ENCODE peak calls at places on chromosome 20, in six cellular contexts. L, Y, N, E, R and F are unnamed samples.

GRCh38 chr20:47670913-47671312 is 114.4 kb downstream of the SULF2 start:
- DNase-seq in L (no peak), Y (no peak), N (no peak), E (no peak), R (no peak), F (no peak)

GRCh38 chr20:12047838-12048432 is 130.2 kb downstream of the BTBD3 start:
- DNase-seq in L (no peak), Y (peak), N (no peak), E (no peak), R (no peak), F (no peak)

GRCh38 chr20:2408111-2408510 is 27.4 kb downstream of the TGM6 start:
- DNase-seq in L (no peak), Y (no peak), N (no peak), E (no peak), R (no peak), F (no peak)

GRCh38 chr20:17699931-17700351 is at the start of gene BANF2:
- DNase-seq in L (no peak), Y (no peak), N (no peak), E (no peak), R (no peak), F (no peak)

GRCh38 chr20:22554391-22554790 is 30.0 kb downstream of the FOXA2 start:
- DNase-seq in L (no peak), Y (no peak), N (no peak), E (no peak), R (no peak), F (no peak)

GRCh38 chr20:15395457-15395856 is 1058.0 kb upstream of the FLRT3 start:
- DNase-seq in L (no peak), Y (no peak), N (no peak), E (no peak), R (no peak), F (no peak)

GRCh38 chr20:13852321-13852720 is 67.5 kb downstream of the NDUFAF5 start:
- DNase-seq in L (no peak), Y (no peak), N (no peak), E (no peak), R (no peak), F (no peak)

GRCh38 chr20:24208652-24209051 is 220.1 kb upstream of the GGTLC1 start:
- DNase-seq in L (peak), Y (no peak), N (no peak), E (no peak), R (no peak), F (peak)

GRCh38 chr20:62160253-62160652 is 16.7 kb downstream of the SS18L1 start:
- DNase-seq in L (no peak), Y (no peak), N (no peak), E (no peak), R (no peak), F (no peak)

GRCh38 chr20:17648782-17649730 is 33.0 kb downstream of the RRBP1 start:
- DNase-seq in L (peak), Y (no peak), N (no peak), E (peak), R (no peak), F (peak)

GRCh38 chr20:48722737-48723191 is 105.0 kb downstream of the PREX1 start:
- DNase-seq in L (no peak), Y (no peak), N (no peak), E (peak), R (no peak), F (no peak)

GRCh38 chr20:20791664-20792568 is 79.5 kb upstream of the RALGAPA2 start:
- DNase-seq in L (no peak), Y (no peak), N (no peak), E (no peak), R (no peak), F (no peak)

GRCh38 chr20:17613328-17614175 is 43.7 kb downstream of the DSTN start:
- DNase-seq in L (no peak), Y (no peak), N (peak), E (peak), R (no peak), F (no peak)

GRCh38 chr20:31833130-31833930 is 12.1 kb downstream of the FOXS1 start:
- DNase-seq in L (peak), Y (no peak), N (peak), E (peak), R (peak), F (peak)

GRCh38 chr20:25044660-25045342 is 13.1 kb downstream of the ACSS1 start:
- DNase-seq in L (no peak), Y (no peak), N (no peak), E (no peak), R (no peak), F (no peak)

GRCh38 chr20:35018578-35019371 is 63.1 kb downstream of the MYH7B start:
- DNase-seq in L (no peak), Y (no peak), N (no peak), E (no peak), R (no peak), F (no peak)

GRCh38 chr20:461254-462198 is 807 bp downstream of the TBC1D20 start:
- DNase-seq in L (peak), Y (peak), N (peak), E (peak), R (peak), F (peak)

GRCh38 chr20:47865451-47865850 is 80.2 kb upstream of the SULF2 start:
- DNase-seq in L (no peak), Y (no peak), N (no peak), E (no peak), R (no peak), F (no peak)

GRCh38 chr20:41470362-41471095 is 103.9 kb upstream of the EMILIN3 start:
- DNase-seq in L (no peak), Y (no peak), N (no peak), E (no peak), R (no peak), F (no peak)
- TF ChIP-seq CTCF in L (no peak), Y (no peak), N (no peak), E (no peak), R (no peak), F (no peak)

DNA sequence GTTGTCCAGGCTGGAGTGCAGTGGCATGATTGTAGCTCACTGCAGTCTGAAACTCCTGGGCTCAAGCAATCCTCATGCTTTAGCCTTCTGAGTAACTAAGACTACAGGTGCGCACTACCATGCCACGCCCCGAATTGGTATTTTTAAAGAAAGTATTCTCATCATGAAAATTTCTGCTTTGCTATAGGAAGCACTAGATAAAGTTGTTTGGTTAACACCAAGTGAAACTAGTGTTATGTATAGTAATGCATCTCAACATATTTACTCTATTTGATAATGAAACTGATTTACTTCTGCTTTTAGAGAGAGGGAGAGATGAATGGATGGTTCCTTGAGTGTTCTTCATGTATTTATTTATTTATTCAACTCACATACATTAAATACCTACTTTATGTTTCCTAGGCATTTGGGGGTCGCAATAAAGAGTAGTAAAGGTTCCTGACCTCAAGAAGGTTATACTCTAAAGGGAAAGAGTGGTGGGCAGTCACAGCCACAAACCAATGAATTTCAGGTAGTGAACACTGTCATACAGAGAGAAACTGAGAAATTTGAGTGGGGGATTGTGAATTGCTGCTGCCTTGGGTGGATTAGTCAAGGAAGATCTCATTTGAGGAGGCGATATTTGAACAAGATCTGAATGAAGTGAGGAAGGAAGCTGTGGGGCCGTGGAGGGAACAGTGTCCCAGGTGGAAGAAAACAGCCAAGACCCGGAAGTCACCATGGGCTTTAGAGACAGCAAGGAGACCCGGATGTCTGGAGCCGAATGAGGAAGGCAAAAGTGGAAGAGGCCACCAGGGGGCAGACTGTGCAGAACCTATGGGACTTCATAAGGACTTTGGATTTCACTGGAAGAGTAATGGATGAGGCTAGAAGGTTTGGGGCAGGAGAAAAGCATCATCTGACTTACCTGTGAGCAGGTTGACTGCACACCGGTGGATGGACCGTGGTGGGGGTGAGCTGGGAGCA is 185.6 kb downstream of the TSHZ2 start:
- DNase-seq in L (peak), Y (no peak), N (no peak), E (peak), R (peak), F (peak)
- TF ChIP-seq CTCF in L (peak), Y (peak), N (peak), E (peak), R (peak), F (peak)

DNA sequence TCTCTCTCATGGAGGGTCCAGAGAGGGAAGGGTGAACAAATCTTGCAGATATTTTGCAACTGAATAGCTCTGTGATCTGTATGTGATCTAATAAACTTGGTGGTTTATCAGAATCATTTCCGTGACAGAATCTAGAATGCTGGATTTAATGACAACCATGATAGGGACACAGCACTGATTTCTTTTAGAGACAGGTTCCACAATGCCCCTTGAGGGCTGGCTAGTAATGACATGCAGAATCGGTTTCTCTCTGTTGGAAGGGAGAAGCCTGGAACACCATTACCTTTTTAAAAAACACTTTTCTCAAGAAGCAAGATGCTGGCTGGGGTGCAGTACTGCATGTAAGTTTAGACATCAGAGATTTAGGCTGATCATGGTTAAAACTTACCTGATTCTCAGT is 313.4 kb downstream of the CDH26 start:
- DNase-seq in L (peak), Y (no peak), N (no peak), E (no peak), R (no peak), F (peak)
- TF ChIP-seq CTCF in L (peak), Y (peak), N (peak), E (no peak), R (no peak), F (peak)

DNA sequence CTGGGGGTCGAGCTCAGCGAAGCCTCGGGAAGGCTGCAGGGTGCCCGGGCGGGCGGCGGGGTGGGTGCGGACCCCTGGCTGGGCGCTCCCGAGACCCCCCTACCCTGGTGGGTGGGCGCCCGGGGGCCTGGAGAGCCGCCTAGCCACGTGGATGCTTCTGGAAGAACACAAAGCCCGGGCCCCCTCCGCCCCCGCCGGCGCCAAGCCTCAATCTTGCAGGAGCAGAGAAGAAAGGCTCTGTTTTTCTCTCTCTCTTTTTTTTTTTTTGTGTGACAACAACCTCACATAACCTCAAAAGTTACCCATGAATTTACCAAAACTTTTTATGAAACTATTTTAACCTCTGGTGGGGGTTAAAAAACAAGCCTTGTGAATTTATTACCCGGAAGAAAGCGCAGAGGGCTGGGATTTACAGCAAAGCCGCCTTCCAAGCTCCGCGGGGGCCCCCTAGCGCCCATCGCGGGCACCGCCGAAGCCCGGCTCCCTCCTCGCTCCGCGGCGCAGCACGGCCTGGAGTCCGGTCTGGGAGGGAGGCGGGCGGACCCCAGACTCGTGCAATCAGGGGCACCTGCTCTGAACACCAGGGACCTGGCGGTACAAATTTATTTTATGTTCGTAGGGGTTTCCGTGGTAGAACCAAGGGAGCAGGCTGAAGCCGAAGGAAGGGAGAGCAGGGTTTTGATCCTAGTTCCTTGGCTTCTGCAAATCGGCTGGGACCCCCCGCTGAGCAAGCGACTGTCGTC is 58.8 kb downstream of the ZNF831 start:
- DNase-seq in L (peak), Y (peak), N (peak), E (peak), R (peak), F (peak)
- TF ChIP-seq CTCF in L (peak), Y (peak), N (peak), E (peak), R (peak), F (peak)

GRCh38 chr20:53914861-53915458 is 155.4 kb downstream of the BCAS1 start:
- DNase-seq in L (peak), Y (no peak), N (no peak), E (no peak), R (no peak), F (no peak)
- TF ChIP-seq CTCF in L (peak), Y (no peak), N (no peak), E (no peak), R (no peak), F (no peak)

GRCh38 chr20:39778431-39778830 is 816.3 kb downstream of the DHX35 start:
- DNase-seq in L (no peak), Y (no peak), N (no peak), E (no peak), R (no peak), F (no peak)

GRCh38 chr20:39777610-39778009 is 815.5 kb downstream of the DHX35 start:
- DNase-seq in L (no peak), Y (no peak), N (no peak), E (no peak), R (no peak), F (no peak)

GRCh38 chr20:39775110-39775509 is 813.0 kb downstream of the DHX35 start:
- DNase-seq in L (no peak), Y (peak), N (peak), E (no peak), R (no peak), F (no peak)

GRCh38 chr20:39778847-39779641 is 816.9 kb downstream of the DHX35 start:
- DNase-seq in L (no peak), Y (no peak), N (no peak), E (no peak), R (no peak), F (no peak)

GRCh38 chr20:39773380-39774000 is 811.3 kb downstream of the DHX35 start:
- DNase-seq in L (no peak), Y (no peak), N (no peak), E (no peak), R (no peak), F (no peak)
- TF ChIP-seq CTCF in L (no peak), Y (peak), N (no peak), E (no peak), R (no peak), F (no peak)

DNA sequence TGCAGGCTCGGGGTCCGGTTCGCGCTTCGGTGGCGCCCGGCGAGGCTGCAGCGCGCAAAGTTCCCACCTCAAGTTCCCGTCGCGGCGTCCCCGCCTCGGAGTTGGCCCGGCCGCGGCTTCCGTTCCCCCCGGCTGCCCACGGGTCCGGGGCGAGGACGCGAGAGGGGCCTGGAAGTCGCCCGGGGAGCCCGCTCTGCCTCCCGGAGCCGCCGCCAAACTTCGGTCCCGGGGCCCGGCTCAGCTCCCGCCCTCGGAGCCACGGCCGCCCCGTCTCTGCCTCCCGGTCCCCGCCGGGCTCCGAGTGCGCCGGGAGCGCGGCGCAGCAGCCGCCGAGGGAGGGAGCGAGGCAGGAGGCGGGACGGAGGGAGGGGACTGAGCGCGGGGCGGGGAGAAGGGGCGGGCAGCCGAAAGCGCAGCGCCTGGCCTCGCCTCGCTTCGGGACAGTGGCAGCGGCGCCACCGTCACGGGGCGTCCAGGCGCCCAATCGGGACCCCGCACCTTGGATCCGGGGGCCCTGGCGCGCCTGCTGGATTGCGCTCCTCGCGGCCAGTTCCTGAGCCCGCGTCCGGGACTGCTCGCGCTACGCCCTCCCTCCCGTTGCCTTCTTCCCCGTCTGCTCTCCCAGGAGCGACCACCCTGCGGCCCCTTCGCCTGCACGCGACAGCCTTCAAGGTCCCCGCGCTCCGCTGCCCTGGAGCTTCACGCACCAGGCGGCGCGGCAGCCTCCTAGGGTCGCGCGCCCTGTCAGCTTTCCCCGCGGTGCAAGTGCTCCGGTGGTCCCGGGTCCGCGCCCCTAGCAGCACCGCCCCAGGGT is at the start of gene KCNG1:
- DNase-seq in L (peak), Y (no peak), N (peak), E (peak), R (peak), F (peak)
- TF ChIP-seq CTCF in L (peak), Y (no peak), N (no peak), E (no peak), R (no peak), F (no peak)

GRCh38 chr20:59253779-59254319 is 46.6 kb upstream of the EDN3 start:
- DNase-seq in L (peak), Y (no peak), N (no peak), E (peak), R (no peak), F (no peak)
- TF ChIP-seq CTCF in L (no peak), Y (no peak), N (no peak), E (no peak), R (no peak), F (no peak)

GRCh38 chr20:41600926-41601631 is 17.1 kb downstream of the CHD6 start:
- DNase-seq in L (no peak), Y (no peak), N (no peak), E (no peak), R (no peak), F (no peak)

GRCh38 chr20:41601742-41602141 is 16.4 kb downstream of the CHD6 start:
- DNase-seq in L (no peak), Y (no peak), N (no peak), E (no peak), R (no peak), F (no peak)

GRCh38 chr20:41599699-41600104 is 18.5 kb downstream of the CHD6 start:
- DNase-seq in L (no peak), Y (no peak), N (no peak), E (no peak), R (no peak), F (no peak)

GRCh38 chr20:41607791-41608190 is 10.4 kb downstream of the CHD6 start:
- DNase-seq in L (no peak), Y (no peak), N (no peak), E (no peak), R (no peak), F (no peak)

DNA sequence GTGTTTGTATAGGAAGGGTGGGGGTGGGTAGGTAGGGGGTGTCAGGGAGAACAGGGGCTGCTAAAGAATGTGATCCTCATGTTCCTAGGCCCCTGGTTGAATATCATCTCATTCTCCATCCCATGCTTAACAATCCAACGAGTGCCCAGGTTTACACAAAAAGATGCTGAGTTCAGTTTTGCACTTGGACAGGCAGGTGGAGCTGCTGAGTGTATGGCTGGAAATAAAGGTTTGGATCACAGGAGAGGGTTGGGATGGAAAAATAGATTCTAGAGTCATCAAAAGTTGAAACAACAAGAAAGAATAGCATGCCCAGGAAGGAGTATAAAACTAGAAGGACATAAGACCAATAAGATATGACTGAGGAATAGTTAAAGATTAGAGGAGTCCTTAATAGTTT is 14.2 kb downstream of the CHD6 start:
- DNase-seq in L (no peak), Y (no peak), N (no peak), E (no peak), R (no peak), F (no peak)
- TF ChIP-seq CTCF in L (no peak), Y (peak), N (no peak), E (no peak), R (peak), F (no peak)

GRCh38 chr20:8019178-8019997 is at the start of gene TMX4:
- DNase-seq in L (peak), Y (peak), N (peak), E (peak), R (peak), F (peak)
- TF ChIP-seq CTCF in L (peak), Y (peak), N (peak), E (peak), R (peak), F (peak)